ENCODE peak calls at places on chromosomes 16 and 17, in seven cellular contexts. One of them, this sample, is unnamed.

GRCh38 chr17:60529806-60530205 is 3.8 kb upstream of the APPBP2 start:
- DNase-seq in AG04450: no peak
- DNase-seq in RWPE1: no peak
- DNase-seq in lower lobe of right lung: no peak
- DNase-seq in nephron progenitor cell: no peak
- DNase-seq in thoracic aorta: no peak
- DNase-seq in heart right ventricle: no peak
- DNase-seq in this sample: no peak

GRCh38 chr16:56422896-56423441 is 2.4 kb downstream of the AMFR start:
- DNase-seq in heart right ventricle: no peak
- DNase-seq in lower lobe of right lung: no peak
- DNase-seq in nephron progenitor cell: no peak
- DNase-seq in AG04450: no peak
- DNase-seq in RWPE1: no peak
- DNase-seq in thoracic aorta: no peak
- DNase-seq in this sample: no peak

GRCh38 chr16:88920618-88921602 is 54.5 kb upstream of the PABPN1L start:
- DNase-seq in AG04450: peak
- DNase-seq in nephron progenitor cell: no peak
- DNase-seq in thoracic aorta: no peak
- DNase-seq in heart right ventricle: peak
- DNase-seq in RWPE1: peak
- DNase-seq in lower lobe of right lung: peak
- DNase-seq in this sample: peak

GRCh38 chr17:68584904-68585303 is 16.3 kb downstream of the FAM20A start:
- DNase-seq in heart right ventricle: no peak
- DNase-seq in nephron progenitor cell: peak
- DNase-seq in AG04450: no peak
- DNase-seq in lower lobe of right lung: no peak
- DNase-seq in RWPE1: no peak
- DNase-seq in thoracic aorta: no peak
- DNase-seq in this sample: no peak

GRCh38 chr16:23587726-23588125 is 8.4 kb downstream of the NDUFAB1 start:
- DNase-seq in lower lobe of right lung: no peak
- DNase-seq in AG04450: peak
- DNase-seq in heart right ventricle: no peak
- DNase-seq in RWPE1: no peak
- DNase-seq in thoracic aorta: no peak
- DNase-seq in nephron progenitor cell: no peak
- DNase-seq in this sample: no peak

GRCh38 chr16:638034-638543 is 2.0 kb upstream of the METTL26 start:
- DNase-seq in heart right ventricle: no peak
- DNase-seq in nephron progenitor cell: no peak
- DNase-seq in lower lobe of right lung: no peak
- DNase-seq in RWPE1: no peak
- DNase-seq in thoracic aorta: no peak
- DNase-seq in AG04450: no peak
- DNase-seq in this sample: no peak

GRCh38 chr17:83203073-83203471 is 123.7 kb downstream of the METRNL start:
- DNase-seq in AG04450: peak
- DNase-seq in nephron progenitor cell: no peak
- DNase-seq in heart right ventricle: no peak
- DNase-seq in thoracic aorta: peak
- DNase-seq in RWPE1: no peak
- DNase-seq in lower lobe of right lung: peak
- DNase-seq in this sample: no peak

GRCh38 chr16:28101533-28101890 is 38.0 kb upstream of the GSG1L start:
- DNase-seq in AG04450: no peak
- DNase-seq in thoracic aorta: no peak
- DNase-seq in RWPE1: no peak
- DNase-seq in heart right ventricle: no peak
- DNase-seq in lower lobe of right lung: peak
- DNase-seq in nephron progenitor cell: no peak
- DNase-seq in this sample: no peak

GRCh38 chr17:81378941-81379511 is 16.2 kb upstream of the BAHCC1 start:
- DNase-seq in thoracic aorta: no peak
- DNase-seq in lower lobe of right lung: no peak
- DNase-seq in AG04450: no peak
- DNase-seq in RWPE1: no peak
- DNase-seq in nephron progenitor cell: no peak
- DNase-seq in heart right ventricle: no peak
- DNase-seq in this sample: no peak

GRCh38 chr16:10090816-10091215 is 91.4 kb downstream of the GRIN2A start:
- DNase-seq in heart right ventricle: no peak
- DNase-seq in RWPE1: no peak
- DNase-seq in thoracic aorta: no peak
- DNase-seq in lower lobe of right lung: no peak
- DNase-seq in AG04450: no peak
- DNase-seq in nephron progenitor cell: no peak
- DNase-seq in this sample: no peak

GRCh38 chr17:82022310-82022980 is at the start of gene CENPX:
- DNase-seq in nephron progenitor cell: no peak
- DNase-seq in heart right ventricle: no peak
- DNase-seq in RWPE1: no peak
- DNase-seq in lower lobe of right lung: no peak
- DNase-seq in AG04450: no peak
- DNase-seq in thoracic aorta: no peak
- DNase-seq in this sample: no peak

GRCh38 chr16:12313902-12314621 is 337.5 kb downstream of the SNX29 start:
- DNase-seq in AG04450: no peak
- DNase-seq in heart right ventricle: no peak
- DNase-seq in lower lobe of right lung: no peak
- DNase-seq in RWPE1: no peak
- DNase-seq in nephron progenitor cell: no peak
- DNase-seq in thoracic aorta: no peak
- DNase-seq in this sample: no peak

GRCh38 chr17:56087199-56087598 is 66.1 kb upstream of the ANKFN1 start:
- DNase-seq in thoracic aorta: no peak
- DNase-seq in RWPE1: no peak
- DNase-seq in nephron progenitor cell: no peak
- DNase-seq in lower lobe of right lung: no peak
- DNase-seq in AG04450: no peak
- DNase-seq in heart right ventricle: no peak
- DNase-seq in this sample: no peak

GRCh38 chr16:29645699-29646187 is 17.3 kb upstream of the SPN start:
- DNase-seq in nephron progenitor cell: no peak
- DNase-seq in thoracic aorta: no peak
- DNase-seq in RWPE1: no peak
- DNase-seq in heart right ventricle: no peak
- DNase-seq in lower lobe of right lung: no peak
- DNase-seq in AG04450: no peak
- DNase-seq in this sample: no peak

GRCh38 chr16:11615756-11616447 is 29.2 kb upstream of the LITAF start:
- DNase-seq in thoracic aorta: no peak
- DNase-seq in nephron progenitor cell: no peak
- DNase-seq in RWPE1: no peak
- DNase-seq in heart right ventricle: no peak
- DNase-seq in lower lobe of right lung: no peak
- DNase-seq in AG04450: no peak
- DNase-seq in this sample: no peak

GRCh38 chr16:24681793-24682192 is 47.7 kb upstream of the TNRC6A start:
- DNase-seq in heart right ventricle: no peak
- DNase-seq in thoracic aorta: no peak
- DNase-seq in AG04450: no peak
- DNase-seq in nephron progenitor cell: no peak
- DNase-seq in RWPE1: peak
- DNase-seq in lower lobe of right lung: no peak
- DNase-seq in this sample: no peak

GRCh38 chr16:50627419-50627818 is 53.7 kb downstream of the SNX20 start:
- DNase-seq in lower lobe of right lung: no peak
- DNase-seq in nephron progenitor cell: peak
- DNase-seq in thoracic aorta: peak
- DNase-seq in heart right ventricle: peak
- DNase-seq in RWPE1: no peak
- DNase-seq in AG04450: no peak
- DNase-seq in this sample: peak

GRCh38 chr16:88769617-88770458 is 15.2 kb downstream of the PIEZO1 start:
- DNase-seq in lower lobe of right lung: peak
- DNase-seq in nephron progenitor cell: peak
- DNase-seq in thoracic aorta: no peak
- DNase-seq in AG04450: no peak
- DNase-seq in heart right ventricle: no peak
- DNase-seq in RWPE1: no peak
- DNase-seq in this sample: peak

GRCh38 chr17:80724723-80725388 is 180.2 kb downstream of the RPTOR start:
- DNase-seq in thoracic aorta: no peak
- DNase-seq in AG04450: no peak
- DNase-seq in RWPE1: peak
- DNase-seq in heart right ventricle: no peak
- DNase-seq in lower lobe of right lung: no peak
- DNase-seq in nephron progenitor cell: no peak
- DNase-seq in this sample: no peak

GRCh38 chr16:58727796-58728568 is 6.1 kb downstream of the GOT2 start:
- DNase-seq in RWPE1: no peak
- DNase-seq in thoracic aorta: no peak
- DNase-seq in heart right ventricle: no peak
- DNase-seq in AG04450: no peak
- DNase-seq in lower lobe of right lung: no peak
- DNase-seq in nephron progenitor cell: no peak
- DNase-seq in this sample: no peak

DNA sequence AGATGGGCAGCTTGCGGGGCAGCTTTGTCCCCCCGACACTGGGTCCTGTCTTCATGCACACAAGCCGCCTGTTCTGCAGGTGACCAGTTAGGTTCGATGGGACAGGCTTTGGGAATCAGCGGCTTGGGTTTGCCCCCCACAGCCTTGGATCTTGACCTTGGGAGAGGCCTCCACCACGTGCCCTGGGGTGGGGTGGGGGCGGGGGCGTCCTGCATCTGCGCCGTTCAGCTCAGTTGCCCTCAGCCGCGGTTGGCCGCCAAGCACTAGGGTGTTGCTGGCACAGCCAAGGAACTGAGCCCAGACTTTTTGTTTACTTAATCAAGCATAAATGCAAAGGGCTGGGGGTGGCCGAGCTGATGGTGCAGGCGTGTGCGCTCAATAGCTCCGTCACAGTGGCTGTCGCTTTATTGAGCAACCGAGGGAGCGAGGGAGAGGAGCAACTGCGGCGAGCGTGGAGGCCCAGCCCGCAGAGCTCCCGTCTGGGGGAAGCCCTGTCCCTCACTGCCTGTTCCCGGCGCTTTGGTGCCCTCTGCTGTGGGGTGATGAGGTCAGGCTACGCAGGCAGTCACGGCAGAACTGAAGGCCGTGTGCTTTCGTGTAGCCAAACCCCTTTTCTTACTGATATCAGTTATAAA is 33.9 kb downstream of the JPH3 start:
- DNase-seq in thoracic aorta: peak
- DNase-seq in AG04450: peak
- DNase-seq in lower lobe of right lung: peak
- DNase-seq in RWPE1: peak
- DNase-seq in nephron progenitor cell: peak
- DNase-seq in heart right ventricle: peak
- DNase-seq in this sample: peak
- TF ChIP-seq CTCF in thoracic aorta: peak
- TF ChIP-seq CTCF in AG04450: peak
- TF ChIP-seq CTCF in lower lobe of right lung: peak
- TF ChIP-seq CTCF in RWPE1: peak
- TF ChIP-seq CTCF in nephron progenitor cell: peak
- TF ChIP-seq CTCF in heart right ventricle: peak
- TF ChIP-seq CTCF in this sample: peak

GRCh38 chr17:44385287-44386181 is 3.9 kb downstream of the ITGA2B start:
- DNase-seq in lower lobe of right lung: peak
- DNase-seq in thoracic aorta: no peak
- DNase-seq in RWPE1: peak
- DNase-seq in AG04450: peak
- DNase-seq in heart right ventricle: peak
- DNase-seq in nephron progenitor cell: peak
- DNase-seq in this sample: peak
- TF ChIP-seq CTCF in lower lobe of right lung: peak
- TF ChIP-seq CTCF in thoracic aorta: no peak
- TF ChIP-seq CTCF in RWPE1: peak
- TF ChIP-seq CTCF in AG04450: peak
- TF ChIP-seq CTCF in heart right ventricle: peak
- TF ChIP-seq CTCF in nephron progenitor cell: no peak
- TF ChIP-seq CTCF in this sample: no peak

GRCh38 chr16:66446737-66447136 is 19.6 kb downstream of the BEAN1 start:
- DNase-seq in thoracic aorta: no peak
- DNase-seq in RWPE1: no peak
- DNase-seq in lower lobe of right lung: no peak
- DNase-seq in nephron progenitor cell: no peak
- DNase-seq in heart right ventricle: no peak
- DNase-seq in AG04450: no peak
- DNase-seq in this sample: no peak

GRCh38 chr16:66441586-66442375 is 14.7 kb downstream of the BEAN1 start:
- DNase-seq in thoracic aorta: no peak
- DNase-seq in heart right ventricle: no peak
- DNase-seq in AG04450: no peak
- DNase-seq in nephron progenitor cell: no peak
- DNase-seq in lower lobe of right lung: no peak
- DNase-seq in RWPE1: no peak
- DNase-seq in this sample: no peak

GRCh38 chr16:66442502-66443268 is 15.6 kb downstream of the BEAN1 start:
- DNase-seq in heart right ventricle: no peak
- DNase-seq in lower lobe of right lung: no peak
- DNase-seq in thoracic aorta: no peak
- DNase-seq in AG04450: no peak
- DNase-seq in nephron progenitor cell: no peak
- DNase-seq in RWPE1: no peak
- DNase-seq in this sample: no peak

GRCh38 chr16:66443269-66443652 is 16.2 kb downstream of the BEAN1 start:
- DNase-seq in RWPE1: no peak
- DNase-seq in lower lobe of right lung: no peak
- DNase-seq in thoracic aorta: no peak
- DNase-seq in heart right ventricle: no peak
- DNase-seq in AG04450: no peak
- DNase-seq in nephron progenitor cell: no peak
- DNase-seq in this sample: no peak

GRCh38 chr16:66444049-66444481 is 17.0 kb downstream of the BEAN1 start:
- DNase-seq in lower lobe of right lung: no peak
- DNase-seq in thoracic aorta: no peak
- DNase-seq in nephron progenitor cell: no peak
- DNase-seq in RWPE1: no peak
- DNase-seq in heart right ventricle: no peak
- DNase-seq in AG04450: no peak
- DNase-seq in this sample: no peak
- TF ChIP-seq CTCF in lower lobe of right lung: no peak
- TF ChIP-seq CTCF in thoracic aorta: no peak
- TF ChIP-seq CTCF in nephron progenitor cell: no peak
- TF ChIP-seq CTCF in RWPE1: no peak
- TF ChIP-seq CTCF in heart right ventricle: no peak
- TF ChIP-seq CTCF in AG04450: peak
- TF ChIP-seq CTCF in this sample: no peak

DNA sequence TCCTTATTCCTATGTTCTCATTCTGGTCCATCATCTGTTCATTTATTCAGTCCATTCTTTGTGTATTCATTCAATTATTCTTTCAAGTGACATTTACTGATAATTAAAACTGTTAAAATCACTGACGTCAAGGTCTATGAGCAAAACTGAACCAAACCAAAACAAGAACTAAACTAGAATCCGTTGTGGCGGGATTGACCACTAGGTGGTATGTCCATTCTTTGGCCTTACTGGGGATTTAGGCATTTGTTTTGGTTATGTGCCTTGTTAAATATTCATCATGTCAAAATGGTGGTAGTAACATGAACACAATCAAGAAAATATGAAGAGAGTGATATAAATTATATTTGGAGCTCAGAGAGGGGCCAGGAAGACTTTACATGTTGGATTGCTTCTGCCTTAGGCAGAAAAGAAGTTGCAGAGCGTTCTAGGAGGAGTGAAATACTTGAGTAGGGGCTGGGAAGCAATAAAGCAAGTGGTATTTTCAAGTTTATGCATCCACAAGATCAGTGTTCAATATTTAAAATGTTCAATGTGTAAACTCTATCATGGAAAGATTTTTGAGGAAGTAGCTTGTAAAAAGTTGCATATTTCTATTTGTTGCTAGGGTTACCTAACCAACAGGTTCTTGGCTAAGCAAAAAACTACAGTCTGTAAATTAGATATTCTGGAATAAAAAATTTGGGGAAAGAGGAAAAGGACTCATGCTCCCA is 129.0 kb downstream of the CDH13 start:
- DNase-seq in heart right ventricle: no peak
- DNase-seq in AG04450: no peak
- DNase-seq in thoracic aorta: no peak
- DNase-seq in nephron progenitor cell: no peak
- DNase-seq in lower lobe of right lung: no peak
- DNase-seq in RWPE1: no peak
- DNase-seq in this sample: no peak
- TF ChIP-seq CTCF in heart right ventricle: no peak
- TF ChIP-seq CTCF in AG04450: peak
- TF ChIP-seq CTCF in thoracic aorta: no peak
- TF ChIP-seq CTCF in nephron progenitor cell: peak
- TF ChIP-seq CTCF in lower lobe of right lung: no peak
- TF ChIP-seq CTCF in RWPE1: no peak
- TF ChIP-seq CTCF in this sample: peak

This sample was measured in glutamatergic neuron.